ENCODE peak calls at places on chromosomes 1 and 21, in nine cellular contexts. K is HFF-Myc, T is BE2C, G is colonic mucosa, W is IMR-90, X is lung, A is uterus, H is cardiac fibroblast, E is heart left ventricle. U is an unnamed sample.

GRCh38 chr1:53508991-53509663 is 49.9 kb downstream of the DMRTB1 start:
- DNase-seq in K (no peak), T (no peak), G (no peak), W (peak; percentile 56), X (no peak), A (peak; percentile 85), H (peak; percentile 29), E (no peak), U (no peak)

GRCh38 chr21:42632771-42633690 is 20.4 kb upstream of the PDE9A start:
- DNase-seq in K (no peak), T (no peak), G (no peak), W (no peak), X (no peak), A (no peak), H (no peak), E (no peak), U (no peak)

GRCh38 chr1:203275656-203276272 is 29.6 kb upstream of the BTG2 start:
- DNase-seq in K (no peak), T (no peak), G (no peak), W (no peak), X (no peak), A (peak; percentile 24), H (no peak), E (no peak), U (no peak)

GRCh38 chr1:234599617-234600417 is 10.2 kb downstream of the IRF2BP2 start:
- DNase-seq in K (no peak), T (peak; percentile 94), G (peak; percentile 88), W (peak; percentile 82), X (peak; percentile 82), A (peak; percentile 79), H (peak; percentile 92), E (peak; percentile 91), U (peak; percentile 65)

GRCh38 chr1:193727850-193728249 is 541.4 kb upstream of the B3GALT2 start:
- DNase-seq in K (no peak), T (no peak), G (no peak), W (no peak), X (no peak), A (no peak), H (no peak), E (no peak), U (no peak)

GRCh38 chr1:27153549-27153886 is 1.4 kb downstream of the SLC9A1 start:
- DNase-seq in K (no peak), T (no peak), G (peak; percentile 58), W (no peak), X (no peak), A (no peak), H (no peak), E (no peak), U (no peak)

GRCh38 chr21:46226920-46227599 is 1.5 kb downstream of the LSS start:
- DNase-seq in K (no peak), T (no peak), G (no peak), W (peak; percentile 78), X (no peak), A (no peak), H (peak; percentile 79), E (no peak), U (no peak)

GRCh38 chr1:100219879-100220278 is 29.8 kb downstream of the DBT start:
- DNase-seq in K (no peak), T (no peak), G (no peak), W (no peak), X (no peak), A (no peak), H (peak; percentile 6), E (no peak), U (no peak)

GRCh38 chr1:52603301-52603675 is 1.1 kb downstream of the GPX7 start:
- DNase-seq in K (no peak), T (no peak), G (no peak), W (no peak), X (no peak), A (no peak), H (peak; percentile 10), E (no peak), U (no peak)

GRCh38 chr1:24562625-24563024 is 6.7 kb downstream of the NCMAP start:
- DNase-seq in K (no peak), T (no peak), G (peak; percentile 56), W (no peak), X (no peak), A (no peak), H (no peak), E (no peak), U (no peak)

GRCh38 chr1:190436615-190437014 is 41.0 kb downstream of the BRINP3 start:
- DNase-seq in K (peak; percentile 9), T (peak; percentile 44), G (no peak), W (peak; percentile 63), X (no peak), A (no peak), H (peak; percentile 42), E (no peak), U (peak; percentile 28)
- TF ChIP-seq CTCF in K (no peak), T (peak; percentile 52), G (no peak), W (peak; percentile 60), X (no peak), A (no peak), H (no peak), E (no peak), U (peak; percentile 25)

DNA sequence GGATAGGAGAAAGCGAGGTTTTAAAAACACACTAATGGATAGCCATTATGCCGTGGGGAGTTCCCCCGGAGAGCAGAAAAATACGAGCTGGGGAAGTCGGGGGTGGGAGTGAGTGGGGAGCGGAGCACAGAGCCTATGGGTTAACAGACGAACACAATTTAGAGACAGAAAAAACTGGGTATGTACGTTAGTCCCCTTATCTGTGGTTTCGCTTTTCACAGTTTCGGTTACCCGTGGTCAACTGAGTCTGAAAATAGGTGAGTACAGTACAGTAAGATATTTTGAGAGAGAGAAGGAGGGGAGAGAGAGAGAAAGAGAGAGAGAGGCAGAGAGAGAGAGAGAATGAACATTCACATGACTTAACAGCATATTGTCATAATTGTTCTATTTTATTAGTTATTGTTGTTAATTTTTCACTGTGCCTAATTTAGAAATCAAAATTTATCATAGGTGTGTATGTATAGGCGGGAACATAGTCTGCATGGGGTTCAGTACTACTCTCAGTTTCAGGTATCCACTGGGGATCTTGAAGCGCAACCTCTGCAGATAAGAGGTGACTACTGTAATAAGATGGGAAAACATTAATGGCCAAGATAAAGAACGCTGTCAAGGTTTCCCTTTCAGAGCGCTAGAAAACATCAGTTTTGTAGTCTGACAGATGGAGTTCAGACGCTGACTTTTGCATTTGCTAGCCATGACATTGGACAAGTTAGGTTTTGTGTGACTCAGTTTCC is 125.6 kb upstream of the LMO4 start:
- DNase-seq in K (no peak), T (no peak), G (no peak), W (no peak), X (no peak), A (no peak), H (no peak), E (no peak), U (no peak)
- H3K4me3 ChIP-seq in K (no peak overlapping the region), T (no peak overlapping the region), G (no peak overlapping the region), W (no peak overlapping the region), X (no peak overlapping the region), A (no peak overlapping the region), H (no peak overlapping the region), E (no peak overlapping the region), U (no peak overlapping the region)

GRCh38 chr1:228697209-228698016 is 37.9 kb upstream of the RHOU start:
- DNase-seq in K (peak; percentile 41), T (peak; percentile 66), G (peak; percentile 21), W (peak; percentile 31), X (peak; percentile 49), A (peak; percentile 56), H (peak; percentile 96), E (peak; percentile 34), U (peak; percentile 29)

GRCh38 chr1:228689255-228689654 is 46.0 kb upstream of the RHOU start:
- DNase-seq in K (no peak), T (no peak), G (no peak), W (no peak), X (no peak), A (no peak), H (no peak), E (no peak), U (no peak)

GRCh38 chr1:228695015-228695955 is 40.0 kb upstream of the RHOU start:
- DNase-seq in K (no peak), T (no peak), G (no peak), W (no peak), X (no peak), A (no peak), H (no peak), E (no peak), U (no peak)

GRCh38 chr1:228687562-228687961 is 47.7 kb upstream of the RHOU start:
- DNase-seq in K (no peak), T (no peak), G (no peak), W (no peak), X (no peak), A (no peak), H (no peak), E (no peak), U (no peak)

GRCh38 chr1:228691926-228692325 is 43.4 kb upstream of the RHOU start:
- DNase-seq in K (peak; percentile 24), T (peak; percentile 49), G (peak; percentile 46), W (peak; percentile 33), X (no peak), A (no peak), H (peak; percentile 74), E (no peak), U (peak; percentile 19)
- TF ChIP-seq CTCF in K (peak; percentile 15), T (peak; percentile 66), G (peak; percentile 37), W (peak; percentile 39), X (no peak), A (peak; percentile 14), H (peak; percentile 15), E (peak; percentile 51), U (peak; percentile 23)

GRCh38 chr1:235631816-235632215 is 17.8 kb downstream of the GNG4 start:
- DNase-seq in K (no peak), T (no peak), G (no peak), W (no peak), X (no peak), A (no peak), H (no peak), E (no peak), U (no peak)

GRCh38 chr1:235628316-235629006 is 21.1 kb downstream of the GNG4 start:
- DNase-seq in K (no peak), T (no peak), G (no peak), W (no peak), X (no peak), A (no peak), H (no peak), E (no peak), U (no peak)

GRCh38 chr1:235635938-235636663 is 13.5 kb downstream of the GNG4 start:
- DNase-seq in K (no peak), T (no peak), G (peak; percentile 25), W (no peak), X (no peak), A (no peak), H (no peak), E (no peak), U (no peak)

GRCh38 chr1:235633220-235633540 is 16.4 kb downstream of the GNG4 start:
- DNase-seq in K (no peak), T (no peak), G (no peak), W (no peak), X (no peak), A (no peak), H (no peak), E (no peak), U (no peak)

DNA sequence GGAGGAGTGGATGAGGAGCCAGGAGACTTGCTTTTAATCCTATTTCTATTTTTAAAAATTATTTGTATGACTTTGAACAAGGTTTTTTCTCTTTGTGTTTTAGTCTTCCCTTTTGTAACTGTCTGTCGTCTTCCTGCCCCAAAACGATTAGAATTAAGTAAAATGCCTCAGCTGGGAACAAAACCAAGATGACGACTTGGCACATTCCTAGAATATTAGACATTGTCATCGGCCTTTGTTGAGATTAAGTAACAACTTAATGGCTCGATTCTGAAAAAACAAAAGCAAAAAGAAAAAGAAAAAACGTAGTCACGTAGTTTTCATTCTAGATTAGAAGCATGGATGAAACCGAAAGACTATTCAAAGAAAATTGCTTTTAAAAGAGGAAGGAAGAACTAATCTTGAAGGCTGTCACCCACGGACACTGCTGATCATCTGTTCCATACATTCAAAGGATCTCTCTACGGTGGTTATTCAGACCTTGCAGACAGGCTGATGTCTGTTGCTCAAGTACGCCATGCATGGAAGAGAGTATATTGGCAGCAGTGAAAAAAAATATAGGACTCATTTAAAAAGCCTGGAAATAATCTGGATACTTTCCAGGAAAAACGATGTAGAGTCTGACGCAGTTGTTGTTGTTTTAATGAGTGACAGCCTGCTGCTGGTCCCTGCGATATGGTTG is 16.9 kb downstream of the GNG4 start:
- DNase-seq in K (no peak), T (no peak), G (no peak), W (peak; percentile 56), X (no peak), A (no peak), H (peak; percentile 69), E (no peak), U (peak; percentile 50)
- H3K4me3 ChIP-seq in K (no peak overlapping the region), T (no peak overlapping the region), G (no peak overlapping the region), W (peak overlapping the region; percentile 49), X (no peak overlapping the region), A (no peak overlapping the region), H (peak overlapping the region; percentile 13), E (peak overlapping the region; percentile 35), U (peak overlapping the region; percentile 14)